ENCODE peak calls at places on chromosomes 16 and 17, in six cellular contexts. S is SK-N-SH, I is PC-3, A is hepatocyte, G is OCI-LY7, V is GM23248. K is an unnamed sample.

GRCh38 chr16:5034167-5034523 is 410 bp upstream of the NAGPA start:
- DNase-seq in S (no peak), V (peak; percentile 26), A (no peak), G (no peak), I (no peak), K (no peak)

GRCh38 chr16:1859650-1860049 is 12.3 kb downstream of the MEIOB start:
- DNase-seq in V (no peak), A (no peak), S (no peak), I (no peak), G (no peak), K (no peak)

GRCh38 chr17:10618202-10618635 is 38.9 kb downstream of the MYH3 start:
- DNase-seq in A (peak; percentile 84), G (peak; percentile 80), V (peak; percentile 84), I (peak; percentile 83), S (peak; percentile 75), K (peak; percentile 92)

GRCh38 chr16:1794221-1794871 is 841 bp upstream of the IGFALS start:
- DNase-seq in V (no peak), A (peak; percentile 70), I (no peak), G (no peak), S (no peak), K (no peak)

GRCh38 chr17:32484041-32484461 is 2.7 kb upstream of the CDK5R1 start:
- DNase-seq in G (no peak), S (peak; percentile 27), V (no peak), A (no peak), I (no peak), K (peak; percentile 48)

GRCh38 chr17:79083191-79083971 is 8.8 kb downstream of the ENGASE start:
- DNase-seq in A (no peak), V (no peak), G (no peak), S (peak; percentile 32), I (no peak), K (no peak)

GRCh38 chr16:1152651-1153259 is at the start of gene CACNA1H:
- DNase-seq in V (peak; percentile 30), G (no peak), A (peak; percentile 77), S (peak; percentile 86), I (no peak), K (no peak)

GRCh38 chr16:66473654-66474519 is 46.8 kb downstream of the BEAN1 start:
- DNase-seq in V (peak; percentile 50), A (no peak), S (no peak), G (no peak), I (peak; percentile 70), K (no peak)

GRCh38 chr17:78112508-78113471 is 15.8 kb downstream of the TMC6 start:
- DNase-seq in A (peak; percentile 80), I (peak; percentile 81), V (peak; percentile 59), S (peak; percentile 98), G (peak; percentile 75), K (peak; percentile 89)

GRCh38 chr17:80362428-80363119 is 52.4 kb upstream of the ENDOV start:
- DNase-seq in S (no peak), A (no peak), V (peak; percentile 38), I (no peak), G (no peak), K (no peak)

DNA sequence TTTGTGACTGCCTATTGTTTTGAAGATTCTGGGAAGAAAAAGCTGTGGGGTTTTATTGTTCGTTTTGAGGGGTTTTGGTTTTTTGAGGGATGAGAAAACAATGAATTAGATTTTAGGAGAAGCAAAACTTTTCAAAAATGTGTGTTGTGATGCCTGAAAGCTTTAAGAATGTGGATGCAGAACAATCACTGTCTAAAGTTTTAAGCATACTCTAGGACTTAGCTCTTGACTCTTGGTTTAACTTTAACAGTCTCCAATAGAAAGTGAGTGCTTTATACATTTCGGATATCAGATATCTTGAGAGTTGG is 914 bp downstream of the CFAP52 start:
- DNase-seq in A (no peak), G (peak; percentile 1), S (no peak), V (no peak), I (no peak), K (no peak)
- H3K4me3 ChIP-seq in A (no peak overlapping the region), G (no peak overlapping the region), S (peak overlapping the region; percentile 94), V (no peak overlapping the region), I (no peak overlapping the region), K (no peak overlapping the region)

GRCh38 chr17:28737316-28737715 is 6.5 kb upstream of the TRAF4 start:
- DNase-seq in I (no peak), S (no peak), V (no peak), G (no peak), A (no peak), K (no peak)
- H3K9me2 ChIP-seq in I (no peaks in the 10 kb centered on the region), S (no peaks in the 10 kb centered on the region), V (no peaks in the 10 kb centered on the region), G (no peaks in the 10 kb centered on the region), A (no peaks in the 10 kb centered on the region), K (no peaks in the 10 kb centered on the region)

GRCh38 chr17:36463916-36464764 is 22.3 kb upstream of the ZNHIT3 start:
- DNase-seq in A (peak; percentile 92), I (peak; percentile 65), V (peak; percentile 95), S (no peak), G (no peak), K (no peak)

GRCh38 chr17:36460265-36460937 is 26.1 kb upstream of the ZNHIT3 start:
- DNase-seq in G (no peak), V (no peak), A (no peak), I (no peak), S (no peak), K (no peak)

GRCh38 chr17:36468903-36469635 is 17.4 kb upstream of the ZNHIT3 start:
- DNase-seq in V (no peak), G (no peak), S (no peak), I (no peak), A (no peak), K (no peak)

GRCh38 chr17:36461330-36462110 is 25.0 kb upstream of the ZNHIT3 start:
- DNase-seq in V (no peak), S (no peak), I (no peak), A (no peak), G (no peak), K (no peak)

DNA sequence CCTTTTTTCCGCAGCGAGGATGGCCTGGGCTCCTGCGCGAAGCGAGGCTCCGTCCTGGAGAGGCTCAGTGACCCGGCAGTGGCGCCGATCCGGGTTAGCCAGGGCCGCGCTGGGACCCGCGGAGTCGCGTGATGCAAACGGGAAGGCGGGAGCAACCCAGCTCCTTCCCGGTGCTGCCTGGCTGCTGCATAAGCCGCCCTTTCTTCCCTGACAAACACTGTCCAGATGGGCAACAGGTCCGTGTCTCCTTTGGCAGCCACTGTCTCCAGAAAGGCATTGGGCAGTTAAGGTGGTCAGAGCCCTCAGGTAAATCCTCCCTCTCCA is 21.8 kb upstream of the ZNHIT3 start:
- DNase-seq in G (no peak), A (no peak), V (no peak), S (no peak), I (no peak), K (no peak)
- H3K4me3 ChIP-seq in G (no peak overlapping the region), A (no peak overlapping the region), V (no peak overlapping the region), S (no peak overlapping the region), I (no peak overlapping the region), K (no peak overlapping the region)

DNA sequence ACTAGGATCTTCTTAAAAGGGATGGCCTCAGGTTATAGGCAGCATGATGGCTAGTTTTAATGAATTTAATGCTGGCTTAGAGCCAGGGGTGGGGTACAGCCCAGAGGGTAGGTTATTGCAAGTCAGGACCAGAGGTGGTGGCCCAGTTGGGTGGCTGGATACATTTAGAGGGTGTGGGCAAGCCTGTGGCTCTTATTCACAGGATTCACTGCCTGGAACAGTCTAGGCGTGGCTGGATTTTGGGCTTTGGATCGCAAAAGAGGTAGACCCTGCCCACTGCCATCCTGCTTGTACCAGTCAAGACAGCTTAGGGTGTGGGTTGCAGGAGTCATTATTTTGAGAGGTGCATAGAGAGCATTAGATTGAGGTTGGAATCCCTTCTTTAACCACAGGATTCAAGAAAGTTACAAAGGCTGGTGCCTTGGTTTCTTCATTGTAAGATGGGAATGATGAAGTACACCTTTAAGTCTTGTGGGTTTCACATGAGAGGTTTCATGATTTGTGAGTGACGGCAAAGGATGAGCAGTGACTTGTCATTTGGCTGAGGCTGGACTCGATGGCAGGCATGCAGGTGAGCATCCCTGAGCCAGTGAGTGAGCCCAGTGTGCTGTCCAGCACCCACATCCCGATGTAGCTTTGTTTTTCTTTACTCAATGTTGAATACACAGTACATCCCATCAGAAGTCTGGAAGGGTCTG is 85.2 kb downstream of the KSR1 start:
- DNase-seq in A (no peak), V (no peak), G (no peak), S (no peak), I (no peak), K (no peak)
- H3K9me2 ChIP-seq in A (no peaks in the 10 kb centered on the region), V (no peaks in the 10 kb centered on the region), G (no peaks in the 10 kb centered on the region), S (no peaks in the 10 kb centered on the region), I (no peaks in the 10 kb centered on the region), K (no peaks in the 10 kb centered on the region)

DNA sequence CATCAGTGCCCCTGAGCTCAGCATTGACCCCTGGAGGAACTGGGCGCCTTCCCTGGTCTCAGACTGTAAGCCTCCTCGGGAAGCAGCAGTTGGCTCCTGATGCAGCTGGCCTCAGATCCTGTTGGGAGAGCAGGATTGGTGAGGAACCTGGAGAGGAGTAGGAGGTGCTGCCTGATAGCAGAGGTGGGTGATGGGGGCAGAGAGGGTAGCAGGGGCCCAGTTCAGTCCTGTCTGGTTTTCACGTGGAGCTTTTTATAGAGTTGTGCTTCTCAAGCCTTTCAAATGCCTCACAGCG is 23.8 kb upstream of the ZNF750 start:
- DNase-seq in I (no peak), A (no peak), G (no peak), V (no peak), S (no peak), K (no peak)
- H3K4me3 ChIP-seq in I (no peak overlapping the region), A (no peak overlapping the region), G (peak overlapping the region; percentile 7), V (no peak overlapping the region), S (no peak overlapping the region), K (no peak overlapping the region)

GRCh38 chr17:58639681-58640080 is 52.2 kb downstream of the TEX14 start:
- DNase-seq in S (no peak), G (no peak), A (no peak), V (no peak), I (no peak), K (no peak)

GRCh38 chr17:58637011-58637570 is 54.8 kb downstream of the TEX14 start:
- DNase-seq in G (no peak), I (no peak), A (no peak), S (no peak), V (no peak), K (no peak)

GRCh38 chr17:58643147-58643546 is 48.7 kb downstream of the TEX14 start:
- DNase-seq in G (no peak), V (peak; percentile 72), A (no peak), S (no peak), I (peak; percentile 67), K (no peak)

GRCh38 chr17:58641937-58642336 is 49.9 kb downstream of the TEX14 start:
- DNase-seq in I (no peak), V (peak; percentile 39), A (no peak), S (no peak), G (no peak), K (no peak)

DNA sequence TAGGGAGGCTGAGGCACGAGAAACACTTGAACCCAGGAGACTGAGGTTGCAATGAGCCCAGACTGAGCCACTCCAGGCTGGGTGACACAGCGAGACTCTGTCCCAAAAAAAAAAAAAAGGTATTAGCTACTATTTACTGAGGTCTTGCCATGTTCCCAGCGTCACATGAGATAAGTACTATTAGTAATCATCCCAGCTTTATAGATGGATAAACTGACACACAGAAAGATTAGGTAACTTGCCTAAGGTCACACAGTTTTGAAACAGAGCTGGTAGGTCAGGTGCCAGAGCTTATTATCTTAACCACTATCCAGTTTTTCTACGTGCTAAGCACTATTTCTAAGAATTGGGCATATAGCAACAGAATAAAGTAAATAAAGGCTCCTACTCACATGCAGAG is 51.6 kb downstream of the TEX14 start:
- DNase-seq in S (no peak), G (no peak), V (no peak), A (no peak), I (no peak), K (no peak)
- H3K9me2 ChIP-seq in S (no peaks in the 10 kb centered on the region), G (no peaks in the 10 kb centered on the region), V (no peaks in the 10 kb centered on the region), A (no peaks in the 10 kb centered on the region), I (no peaks in the 10 kb centered on the region), K (no peaks in the 10 kb centered on the region)